ENCODE peak calls at places on chromosomes 13 and 19, in eight cellular contexts. One of them, this sample, is unnamed. For H3K27me3, the result is how much of the 10 kb centered on the place peaks cover.

GRCh38 chr19:6060600-6061391 is 49.5 kb downstream of the RFX2 start:
- DNase-seq in PC-9: peak
- DNase-seq in heart left ventricle: no peak
- DNase-seq in dorsolateral prefrontal cortex: no peak
- DNase-seq in hepatocyte: peak
- DNase-seq in body of pancreas: no peak
- DNase-seq in BJ: no peak
- DNase-seq in ovary: peak
- DNase-seq in this sample: peak

GRCh38 chr19:51694318-51695085 is 1.4 kb downstream of the SPACA6 start:
- DNase-seq in body of pancreas: no peak
- DNase-seq in ovary: no peak
- DNase-seq in dorsolateral prefrontal cortex: no peak
- DNase-seq in hepatocyte: no peak
- DNase-seq in heart left ventricle: no peak
- DNase-seq in PC-9: no peak
- DNase-seq in BJ: no peak
- DNase-seq in this sample: peak

GRCh38 chr13:105333416-105333815 is 1202.0 kb downstream of the EFNB2 start:
- DNase-seq in dorsolateral prefrontal cortex: no peak
- DNase-seq in BJ: no peak
- DNase-seq in hepatocyte: no peak
- DNase-seq in body of pancreas: no peak
- DNase-seq in PC-9: no peak
- DNase-seq in ovary: no peak
- DNase-seq in heart left ventricle: no peak
- DNase-seq in this sample: no peak

GRCh38 chr13:32548837-32549236 is 10.2 kb upstream of the N4BP2L2 start:
- DNase-seq in BJ: no peak
- DNase-seq in dorsolateral prefrontal cortex: no peak
- DNase-seq in hepatocyte: no peak
- DNase-seq in heart left ventricle: no peak
- DNase-seq in body of pancreas: no peak
- DNase-seq in ovary: no peak
- DNase-seq in PC-9: no peak
- DNase-seq in this sample: no peak

GRCh38 chr13:79869326-79869725 is 388.4 kb downstream of the NDFIP2 start:
- DNase-seq in PC-9: peak
- DNase-seq in dorsolateral prefrontal cortex: peak
- DNase-seq in heart left ventricle: no peak
- DNase-seq in hepatocyte: peak
- DNase-seq in ovary: no peak
- DNase-seq in body of pancreas: no peak
- DNase-seq in BJ: no peak
- DNase-seq in this sample: peak

GRCh38 chr13:97423300-97424045 is 10.5 kb upstream of the RAP2A start:
- DNase-seq in body of pancreas: peak
- DNase-seq in ovary: no peak
- DNase-seq in PC-9: no peak
- DNase-seq in hepatocyte: no peak
- DNase-seq in BJ: no peak
- DNase-seq in heart left ventricle: peak
- DNase-seq in dorsolateral prefrontal cortex: no peak
- DNase-seq in this sample: no peak

GRCh38 chr19:8320564-8321066 is 560 bp downstream of the NDUFA7 start:
- DNase-seq in body of pancreas: no peak
- DNase-seq in hepatocyte: peak
- DNase-seq in ovary: no peak
- DNase-seq in dorsolateral prefrontal cortex: no peak
- DNase-seq in heart left ventricle: no peak
- DNase-seq in PC-9: no peak
- DNase-seq in BJ: no peak
- DNase-seq in this sample: peak

GRCh38 chr13:98462241-98462882 is 114.5 kb downstream of the STK24 start:
- DNase-seq in dorsolateral prefrontal cortex: no peak
- DNase-seq in body of pancreas: no peak
- DNase-seq in hepatocyte: no peak
- DNase-seq in ovary: no peak
- DNase-seq in heart left ventricle: no peak
- DNase-seq in BJ: no peak
- DNase-seq in PC-9: no peak
- DNase-seq in this sample: no peak

GRCh38 chr19:37332839-37333238 is 38.1 kb upstream of the ZNF527 start:
- DNase-seq in PC-9: no peak
- DNase-seq in dorsolateral prefrontal cortex: no peak
- DNase-seq in body of pancreas: no peak
- DNase-seq in BJ: no peak
- DNase-seq in hepatocyte: no peak
- DNase-seq in heart left ventricle: no peak
- DNase-seq in ovary: no peak
- DNase-seq in this sample: no peak

GRCh38 chr13:93259527-93260080 is 33.0 kb downstream of the GPC6 start:
- DNase-seq in ovary: no peak
- DNase-seq in PC-9: no peak
- DNase-seq in hepatocyte: no peak
- DNase-seq in BJ: no peak
- DNase-seq in heart left ventricle: no peak
- DNase-seq in dorsolateral prefrontal cortex: no peak
- DNase-seq in body of pancreas: no peak
- DNase-seq in this sample: no peak

GRCh38 chr19:32339988-32340874 is 5.2 kb upstream of the ZNF507 start:
- DNase-seq in dorsolateral prefrontal cortex: peak
- DNase-seq in body of pancreas: peak
- DNase-seq in heart left ventricle: peak
- DNase-seq in hepatocyte: peak
- DNase-seq in BJ: no peak
- DNase-seq in ovary: peak
- DNase-seq in PC-9: no peak
- DNase-seq in this sample: peak

DNA sequence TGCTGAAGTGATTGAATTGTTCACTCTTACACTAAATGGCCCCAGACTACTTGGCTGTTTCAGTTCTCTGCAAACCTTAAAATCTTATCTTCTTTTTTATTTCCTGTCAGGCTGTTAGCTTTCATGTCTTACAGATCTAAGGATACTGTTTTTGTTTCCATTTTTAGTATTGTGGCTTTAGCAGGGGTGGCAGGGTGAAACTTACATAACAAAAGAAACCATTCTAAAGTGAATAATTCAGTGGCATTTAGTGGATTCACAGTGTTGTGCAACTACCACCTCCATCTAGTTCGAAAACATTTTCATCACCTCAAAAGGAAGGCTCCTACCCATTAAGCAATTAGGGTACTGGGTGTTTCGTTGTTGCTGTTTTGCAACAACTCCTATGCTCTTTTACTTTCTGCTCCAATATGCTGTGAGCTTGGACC is 19.8 kb downstream of the TMEM272 start:
- DNase-seq in ovary: no peak
- DNase-seq in hepatocyte: no peak
- DNase-seq in PC-9: no peak
- DNase-seq in body of pancreas: no peak
- DNase-seq in BJ: no peak
- DNase-seq in heart left ventricle: no peak
- DNase-seq in dorsolateral prefrontal cortex: no peak
- DNase-seq in this sample: no peak
- H3K27me3 ChIP-seq in ovary: under half
- H3K27me3 ChIP-seq in hepatocyte: under half
- H3K27me3 ChIP-seq in PC-9: half or more
- H3K27me3 ChIP-seq in body of pancreas: under half
- H3K27me3 ChIP-seq in BJ: under half
- H3K27me3 ChIP-seq in heart left ventricle: under half
- H3K27me3 ChIP-seq in dorsolateral prefrontal cortex: under half
- H3K27me3 ChIP-seq in this sample: under half

GRCh38 chr19:11798391-11799296 is at the start of gene ZNF491:
- DNase-seq in BJ: peak
- DNase-seq in ovary: peak
- DNase-seq in PC-9: no peak
- DNase-seq in dorsolateral prefrontal cortex: peak
- DNase-seq in heart left ventricle: peak
- DNase-seq in body of pancreas: peak
- DNase-seq in hepatocyte: peak
- DNase-seq in this sample: peak
- H3K4me3 ChIP-seq in BJ: peak
- H3K4me3 ChIP-seq in ovary: peak
- H3K4me3 ChIP-seq in PC-9: peak
- H3K4me3 ChIP-seq in dorsolateral prefrontal cortex: peak
- H3K4me3 ChIP-seq in heart left ventricle: peak
- H3K4me3 ChIP-seq in body of pancreas: peak
- H3K4me3 ChIP-seq in hepatocyte: peak
- H3K4me3 ChIP-seq in this sample: peak

DNA sequence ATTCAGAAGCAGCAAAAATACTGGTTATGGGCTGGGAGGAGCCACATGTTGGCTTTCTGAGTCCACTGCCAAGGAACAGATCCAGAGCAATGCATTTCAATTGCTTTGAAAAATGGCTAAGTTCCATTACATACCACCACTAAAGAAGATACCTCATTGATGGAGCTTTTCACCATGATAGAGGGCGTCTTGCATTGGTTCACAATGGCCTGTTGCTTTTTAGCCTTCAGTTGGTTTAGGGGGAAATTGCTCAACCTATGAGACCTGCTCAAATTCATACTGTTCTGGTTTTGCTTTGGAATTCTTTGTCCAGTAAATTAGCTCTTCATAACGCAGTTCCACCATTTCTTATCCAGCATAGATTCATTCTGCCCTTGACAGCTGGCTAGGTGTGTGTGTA is 21.2 kb upstream of the CPB2 start:
- DNase-seq in heart left ventricle: no peak
- DNase-seq in hepatocyte: no peak
- DNase-seq in BJ: no peak
- DNase-seq in ovary: no peak
- DNase-seq in dorsolateral prefrontal cortex: no peak
- DNase-seq in PC-9: no peak
- DNase-seq in body of pancreas: no peak
- DNase-seq in this sample: no peak
- H3K27me3 ChIP-seq in heart left ventricle: under half
- H3K27me3 ChIP-seq in hepatocyte: under half
- H3K27me3 ChIP-seq in BJ: under half
- H3K27me3 ChIP-seq in ovary: under half
- H3K27me3 ChIP-seq in dorsolateral prefrontal cortex: under half
- H3K27me3 ChIP-seq in PC-9: under half
- H3K27me3 ChIP-seq in body of pancreas: under half
- H3K27me3 ChIP-seq in this sample: under half

GRCh38 chr13:44373247-44373600 is 400 bp upstream of the SERP2 start:
- DNase-seq in dorsolateral prefrontal cortex: no peak
- DNase-seq in PC-9: no peak
- DNase-seq in body of pancreas: no peak
- DNase-seq in heart left ventricle: no peak
- DNase-seq in hepatocyte: no peak
- DNase-seq in BJ: no peak
- DNase-seq in ovary: no peak
- DNase-seq in this sample: peak

GRCh38 chr13:44371421-44371820 is 2.2 kb upstream of the SERP2 start:
- DNase-seq in PC-9: no peak
- DNase-seq in heart left ventricle: no peak
- DNase-seq in hepatocyte: no peak
- DNase-seq in ovary: no peak
- DNase-seq in dorsolateral prefrontal cortex: no peak
- DNase-seq in body of pancreas: no peak
- DNase-seq in BJ: no peak
- DNase-seq in this sample: no peak

GRCh38 chr13:44378277-44378676 is 4.7 kb downstream of the SERP2 start:
- DNase-seq in BJ: no peak
- DNase-seq in hepatocyte: no peak
- DNase-seq in body of pancreas: no peak
- DNase-seq in ovary: no peak
- DNase-seq in PC-9: no peak
- DNase-seq in dorsolateral prefrontal cortex: no peak
- DNase-seq in heart left ventricle: no peak
- DNase-seq in this sample: no peak

GRCh38 chr13:44374348-44374712 is 706 bp downstream of the SERP2 start:
- DNase-seq in body of pancreas: no peak
- DNase-seq in BJ: no peak
- DNase-seq in PC-9: no peak
- DNase-seq in ovary: no peak
- DNase-seq in hepatocyte: no peak
- DNase-seq in heart left ventricle: no peak
- DNase-seq in dorsolateral prefrontal cortex: no peak
- DNase-seq in this sample: no peak

DNA sequence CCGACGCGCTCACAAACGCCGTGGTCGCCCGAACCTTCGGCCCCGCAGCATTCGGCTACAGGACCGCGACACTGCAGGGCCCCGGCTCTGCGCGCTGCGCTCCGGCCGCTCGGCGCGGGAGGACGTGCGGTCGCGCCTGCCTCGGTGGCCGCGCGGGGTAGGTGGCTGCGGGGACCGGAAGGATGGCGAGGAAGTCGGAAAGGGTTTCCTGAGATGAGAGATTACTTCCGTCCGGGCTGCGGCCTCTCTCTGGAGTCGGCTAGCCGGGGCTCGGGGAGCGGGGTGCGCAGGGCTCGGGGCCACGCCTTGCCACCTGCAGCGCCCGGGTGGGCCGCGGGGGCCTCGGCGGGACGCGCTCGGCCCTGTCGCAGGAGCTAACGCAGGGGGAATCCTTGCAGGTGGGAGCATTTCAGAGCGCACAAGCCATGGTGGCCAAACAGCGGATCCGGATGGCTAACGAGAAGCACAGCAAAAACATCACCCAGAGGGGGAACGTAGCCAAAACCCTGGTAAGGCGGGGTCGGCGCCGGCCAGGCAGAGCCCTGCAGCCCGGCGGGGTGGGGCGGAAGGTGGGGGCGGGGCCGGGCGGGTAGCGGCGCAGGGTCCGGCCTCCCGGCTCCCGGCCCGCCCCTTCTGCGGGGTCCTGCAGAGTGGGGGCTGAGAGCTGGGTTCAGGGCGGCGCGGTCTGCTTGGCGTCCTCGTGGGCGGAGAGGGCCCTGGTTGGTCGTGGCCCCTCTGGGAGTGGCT is at the start of gene SERP2:
- DNase-seq in ovary: peak
- DNase-seq in dorsolateral prefrontal cortex: peak
- DNase-seq in hepatocyte: peak
- DNase-seq in body of pancreas: peak
- DNase-seq in heart left ventricle: peak
- DNase-seq in PC-9: no peak
- DNase-seq in BJ: no peak
- DNase-seq in this sample: peak
- H3K4me3 ChIP-seq in ovary: peak
- H3K4me3 ChIP-seq in dorsolateral prefrontal cortex: peak
- H3K4me3 ChIP-seq in hepatocyte: peak
- H3K4me3 ChIP-seq in body of pancreas: peak
- H3K4me3 ChIP-seq in heart left ventricle: peak
- H3K4me3 ChIP-seq in PC-9: no peak
- H3K4me3 ChIP-seq in BJ: peak
- H3K4me3 ChIP-seq in this sample: peak

DNA sequence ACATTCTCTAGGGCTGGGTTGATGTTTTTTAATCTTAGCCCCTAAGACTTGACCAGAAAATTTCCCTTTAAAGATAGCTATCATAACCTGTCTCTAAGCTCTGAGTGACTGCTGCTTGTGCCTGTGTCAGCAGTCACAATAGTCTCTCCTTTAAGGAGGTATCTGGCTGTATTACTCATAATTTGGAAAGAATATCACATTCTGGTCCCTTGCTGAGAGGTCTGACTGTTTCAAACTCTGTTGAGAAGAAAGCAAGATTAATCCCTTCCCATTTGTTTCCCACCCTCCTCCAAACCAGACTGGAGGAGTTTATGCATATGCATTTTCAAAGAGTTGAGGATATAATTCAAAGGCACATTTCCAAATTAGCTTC is 2.3 kb downstream of the HTR2A start:
- DNase-seq in ovary: no peak
- DNase-seq in body of pancreas: no peak
- DNase-seq in hepatocyte: no peak
- DNase-seq in heart left ventricle: no peak
- DNase-seq in BJ: no peak
- DNase-seq in dorsolateral prefrontal cortex: no peak
- DNase-seq in PC-9: no peak
- DNase-seq in this sample: no peak
- H3K27me3 ChIP-seq in ovary: under half
- H3K27me3 ChIP-seq in body of pancreas: under half
- H3K27me3 ChIP-seq in hepatocyte: under half
- H3K27me3 ChIP-seq in heart left ventricle: under half
- H3K27me3 ChIP-seq in BJ: under half
- H3K27me3 ChIP-seq in dorsolateral prefrontal cortex: under half
- H3K27me3 ChIP-seq in PC-9: under half
- H3K27me3 ChIP-seq in this sample: under half